ENCODE peak calls at places on chromosomes 3 and 15, in four cellular contexts. D is fibroblast of villous mesenchyme, J is RPMI8226, R is Caki2. M is an unnamed sample.

GRCh38 chr3:6805236-6805635 is 55.7 kb upstream of the GRM7 start:
- DNase-seq in D (no peak), J (no peak), R (no peak), M (peak)

GRCh38 chr3:190983875-190984274 is 121.4 kb upstream of the GMNC start:
- DNase-seq in D (no peak), J (no peak), R (no peak), M (no peak)

GRCh38 chr15:67840747-67841634 is 1.1 kb upstream of the RNU6-1 start:
- DNase-seq in D (peak), J (peak), R (peak), M (no peak)

GRCh38 chr15:63324770-63325169 is 47.4 kb downstream of the APH1B start:
- DNase-seq in D (no peak), J (no peak), R (no peak), M (no peak)

GRCh38 chr3:3170998-3171397 is 8.5 kb downstream of the CRBN start:
- DNase-seq in D (peak), J (peak), R (no peak), M (no peak)

GRCh38 chr3:56878046-56878445 is 76.3 kb upstream of the ARHGEF3 start:
- DNase-seq in D (no peak), J (no peak), R (no peak), M (no peak)

GRCh38 chr3:19348929-19349564 is 200.7 kb downstream of the KCNH8 start:
- DNase-seq in D (peak), J (peak), R (no peak), M (no peak)

GRCh38 chr3:160450846-160451245 is 1.3 kb upstream of the TRIM59 start:
- DNase-seq in D (peak), J (no peak), R (peak), M (no peak)

GRCh38 chr3:66666362-66666761 is 165.5 kb upstream of the LRIG1 start:
- DNase-seq in D (no peak), J (no peak), R (no peak), M (no peak)

GRCh38 chr15:62288361-62289017 is 123.4 kb upstream of the C2CD4B start:
- DNase-seq in D (no peak), J (no peak), R (no peak), M (no peak)

GRCh38 chr3:42032693-42033349 is 58.3 kb upstream of the TRAK1 start:
- DNase-seq in D (peak), J (no peak), R (peak), M (peak)

GRCh38 chr3:126959921-126960603 is 22.9 kb upstream of the PLXNA1 start:
- DNase-seq in D (peak), J (no peak), R (peak), M (no peak)